ENCODE peak calls at places on chromosomes 5 and 9, in six cellular contexts. One of them, this sample, is unnamed. For H3K36me3, the result is how much of the 10 kb centered on the place peaks cover.

GRCh38 chr9:37976714-37977477 is 73.0 kb upstream of the SLC25A51 start:
- DNase-seq in H1: no peak
- DNase-seq in brain microvascular endothelial cell: peak
- DNase-seq in NT2/D1: no peak
- DNase-seq in effector memory CD4-positive, alpha-beta T cell: no peak
- DNase-seq in OCI-LY7: no peak
- DNase-seq in this sample: no peak

GRCh38 chr9:77589046-77589795 is 58.9 kb downstream of the GNA14 start:
- DNase-seq in effector memory CD4-positive, alpha-beta T cell: no peak
- DNase-seq in brain microvascular endothelial cell: no peak
- DNase-seq in H1: no peak
- DNase-seq in OCI-LY7: no peak
- DNase-seq in NT2/D1: no peak
- DNase-seq in this sample: no peak

GRCh38 chr5:10607023-10607665 is 43.3 kb downstream of the ANKRD33B start:
- DNase-seq in effector memory CD4-positive, alpha-beta T cell: no peak
- DNase-seq in NT2/D1: peak
- DNase-seq in H1: no peak
- DNase-seq in OCI-LY7: peak
- DNase-seq in brain microvascular endothelial cell: peak
- DNase-seq in this sample: no peak

GRCh38 chr5:67318746-67319145 is 122.1 kb upstream of the CD180 start:
- DNase-seq in effector memory CD4-positive, alpha-beta T cell: no peak
- DNase-seq in NT2/D1: no peak
- DNase-seq in H1: no peak
- DNase-seq in brain microvascular endothelial cell: no peak
- DNase-seq in OCI-LY7: no peak
- DNase-seq in this sample: no peak

GRCh38 chr5:51043740-51044139 is 339.5 kb upstream of the ISL1 start:
- DNase-seq in OCI-LY7: no peak
- DNase-seq in H1: no peak
- DNase-seq in NT2/D1: no peak
- DNase-seq in brain microvascular endothelial cell: no peak
- DNase-seq in effector memory CD4-positive, alpha-beta T cell: no peak
- DNase-seq in this sample: no peak

GRCh38 chr9:86207193-86207592 is 52.3 kb downstream of the C9orf153 start:
- DNase-seq in brain microvascular endothelial cell: no peak
- DNase-seq in NT2/D1: no peak
- DNase-seq in effector memory CD4-positive, alpha-beta T cell: no peak
- DNase-seq in OCI-LY7: no peak
- DNase-seq in H1: no peak
- DNase-seq in this sample: no peak

GRCh38 chr9:76658510-76659231 is 105.6 kb upstream of the PCA3 start:
- DNase-seq in brain microvascular endothelial cell: peak
- DNase-seq in NT2/D1: no peak
- DNase-seq in H1: no peak
- DNase-seq in OCI-LY7: peak
- DNase-seq in effector memory CD4-positive, alpha-beta T cell: no peak
- DNase-seq in this sample: no peak

GRCh38 chr5:102651466-102651865 is 103.6 kb upstream of the PAM start:
- DNase-seq in brain microvascular endothelial cell: no peak
- DNase-seq in H1: no peak
- DNase-seq in effector memory CD4-positive, alpha-beta T cell: no peak
- DNase-seq in OCI-LY7: no peak
- DNase-seq in NT2/D1: no peak
- DNase-seq in this sample: no peak

GRCh38 chr9:20658677-20659473 is 25.2 kb upstream of the FOCAD start:
- DNase-seq in effector memory CD4-positive, alpha-beta T cell: no peak
- DNase-seq in NT2/D1: no peak
- DNase-seq in brain microvascular endothelial cell: no peak
- DNase-seq in H1: no peak
- DNase-seq in OCI-LY7: no peak
- DNase-seq in this sample: no peak

GRCh38 chr5:178587793-178588611 is 2.2 kb downstream of the COL23A1 start:
- DNase-seq in H1: no peak
- DNase-seq in OCI-LY7: no peak
- DNase-seq in brain microvascular endothelial cell: no peak
- DNase-seq in effector memory CD4-positive, alpha-beta T cell: no peak
- DNase-seq in NT2/D1: no peak
- DNase-seq in this sample: no peak

GRCh38 chr5:177362871-177363507 is 5.3 kb downstream of the RGS14 start:
- DNase-seq in effector memory CD4-positive, alpha-beta T cell: peak
- DNase-seq in OCI-LY7: peak
- DNase-seq in H1: no peak
- DNase-seq in NT2/D1: peak
- DNase-seq in brain microvascular endothelial cell: no peak
- DNase-seq in this sample: peak

GRCh38 chr5:141934099-141934844 is 10.6 kb downstream of the DELE1 start:
- DNase-seq in effector memory CD4-positive, alpha-beta T cell: no peak
- DNase-seq in brain microvascular endothelial cell: no peak
- DNase-seq in H1: no peak
- DNase-seq in NT2/D1: no peak
- DNase-seq in OCI-LY7: no peak
- DNase-seq in this sample: no peak

GRCh38 chr5:10695759-10696543 is 65.1 kb downstream of the DAP start:
- DNase-seq in brain microvascular endothelial cell: no peak
- DNase-seq in OCI-LY7: no peak
- DNase-seq in NT2/D1: no peak
- DNase-seq in effector memory CD4-positive, alpha-beta T cell: no peak
- DNase-seq in H1: no peak
- DNase-seq in this sample: no peak

GRCh38 chr5:109585012-109585599 is 104.6 kb upstream of the MAN2A1 start:
- DNase-seq in effector memory CD4-positive, alpha-beta T cell: no peak
- DNase-seq in H1: no peak
- DNase-seq in NT2/D1: no peak
- DNase-seq in brain microvascular endothelial cell: no peak
- DNase-seq in OCI-LY7: no peak
- DNase-seq in this sample: no peak

GRCh38 chr5:132180134-132180745 is 47.4 kb downstream of the P4HA2 start:
- DNase-seq in H1: no peak
- DNase-seq in brain microvascular endothelial cell: peak
- DNase-seq in OCI-LY7: peak
- DNase-seq in effector memory CD4-positive, alpha-beta T cell: no peak
- DNase-seq in NT2/D1: peak
- DNase-seq in this sample: no peak

GRCh38 chr5:71873202-71873601 is 154.1 kb downstream of the CARTPT start:
- DNase-seq in effector memory CD4-positive, alpha-beta T cell: no peak
- DNase-seq in OCI-LY7: no peak
- DNase-seq in brain microvascular endothelial cell: no peak
- DNase-seq in H1: no peak
- DNase-seq in NT2/D1: no peak
- DNase-seq in this sample: no peak

GRCh38 chr9:83231039-83231438 is 168.1 kb upstream of the RASEF start:
- DNase-seq in effector memory CD4-positive, alpha-beta T cell: no peak
- DNase-seq in NT2/D1: no peak
- DNase-seq in OCI-LY7: no peak
- DNase-seq in H1: no peak
- DNase-seq in brain microvascular endothelial cell: no peak
- DNase-seq in this sample: no peak

GRCh38 chr9:129864991-129865647 is 29.9 kb downstream of the USP20 start:
- DNase-seq in effector memory CD4-positive, alpha-beta T cell: no peak
- DNase-seq in NT2/D1: no peak
- DNase-seq in H1: no peak
- DNase-seq in brain microvascular endothelial cell: no peak
- DNase-seq in OCI-LY7: no peak
- DNase-seq in this sample: no peak

GRCh38 chr9:129865668-129866320 is 30.5 kb downstream of the USP20 start:
- DNase-seq in effector memory CD4-positive, alpha-beta T cell: no peak
- DNase-seq in brain microvascular endothelial cell: no peak
- DNase-seq in H1: no peak
- DNase-seq in OCI-LY7: no peak
- DNase-seq in NT2/D1: no peak
- DNase-seq in this sample: no peak

GRCh38 chr9:129868033-129868395 is 32.8 kb downstream of the USP20 start:
- DNase-seq in NT2/D1: no peak
- DNase-seq in effector memory CD4-positive, alpha-beta T cell: no peak
- DNase-seq in OCI-LY7: no peak
- DNase-seq in brain microvascular endothelial cell: no peak
- DNase-seq in H1: no peak
- DNase-seq in this sample: no peak

GRCh38 chr9:129867138-129868032 is 32.1 kb downstream of the USP20 start:
- DNase-seq in H1: no peak
- DNase-seq in OCI-LY7: no peak
- DNase-seq in NT2/D1: no peak
- DNase-seq in brain microvascular endothelial cell: no peak
- DNase-seq in effector memory CD4-positive, alpha-beta T cell: no peak
- DNase-seq in this sample: no peak

GRCh38 chr9:129866373-129867137 is 31.3 kb downstream of the USP20 start:
- DNase-seq in effector memory CD4-positive, alpha-beta T cell: peak
- DNase-seq in brain microvascular endothelial cell: no peak
- DNase-seq in NT2/D1: no peak
- DNase-seq in OCI-LY7: no peak
- DNase-seq in H1: no peak
- DNase-seq in this sample: no peak
- H3K36me3 ChIP-seq in effector memory CD4-positive, alpha-beta T cell: under half
- H3K36me3 ChIP-seq in brain microvascular endothelial cell: under half
- H3K36me3 ChIP-seq in NT2/D1: under half
- H3K36me3 ChIP-seq in OCI-LY7: under half
- H3K36me3 ChIP-seq in H1: under half
- H3K36me3 ChIP-seq in this sample: under half

DNA sequence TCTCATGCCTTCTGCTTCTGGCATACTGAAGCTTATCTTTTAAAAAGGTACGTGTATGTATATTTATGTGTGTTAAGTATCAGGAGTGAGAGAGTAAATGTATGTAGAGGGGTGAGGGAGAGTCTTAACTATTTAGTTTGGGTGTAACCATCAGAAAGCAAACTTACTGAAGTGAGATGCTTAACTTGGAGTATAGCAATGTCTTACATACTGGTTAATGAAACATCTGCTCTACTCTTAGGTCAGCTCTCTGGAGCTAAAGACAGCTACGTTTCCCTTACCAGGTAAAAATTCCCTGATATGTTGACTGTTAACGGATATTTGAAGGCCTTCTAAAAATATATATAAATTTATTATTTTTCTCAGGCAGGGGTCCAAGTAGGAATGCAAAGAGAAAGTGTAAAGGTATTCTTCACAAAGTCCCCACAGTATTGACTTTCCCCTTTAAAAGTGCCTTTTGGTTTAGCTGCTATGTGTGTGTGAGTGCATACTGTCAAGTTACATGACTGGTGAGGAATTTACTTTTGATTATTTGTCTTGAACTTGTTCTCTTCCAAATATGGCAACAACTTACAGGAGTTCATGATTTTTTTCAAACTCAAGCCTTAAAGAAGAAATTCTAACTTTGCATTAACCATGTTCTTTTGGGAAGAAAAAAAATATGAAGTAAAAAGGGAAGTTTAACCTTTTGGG is 12.3 kb upstream of the C5orf24 start:
- DNase-seq in brain microvascular endothelial cell: peak
- DNase-seq in effector memory CD4-positive, alpha-beta T cell: no peak
- DNase-seq in NT2/D1: no peak
- DNase-seq in OCI-LY7: no peak
- DNase-seq in H1: no peak
- DNase-seq in this sample: no peak
- H3K36me3 ChIP-seq in brain microvascular endothelial cell: under half
- H3K36me3 ChIP-seq in effector memory CD4-positive, alpha-beta T cell: under half
- H3K36me3 ChIP-seq in NT2/D1: half or more
- H3K36me3 ChIP-seq in OCI-LY7: half or more
- H3K36me3 ChIP-seq in H1: under half
- H3K36me3 ChIP-seq in this sample: under half

GRCh38 chr9:93453047-93453914 is at the start of gene FAM120AOS:
- DNase-seq in NT2/D1: peak
- DNase-seq in effector memory CD4-positive, alpha-beta T cell: peak
- DNase-seq in OCI-LY7: peak
- DNase-seq in brain microvascular endothelial cell: peak
- DNase-seq in H1: peak
- DNase-seq in this sample: peak

GRCh38 chr9:93456022-93456421 is 2.6 kb upstream of the FAM120AOS start:
- DNase-seq in NT2/D1: no peak
- DNase-seq in H1: no peak
- DNase-seq in effector memory CD4-positive, alpha-beta T cell: no peak
- DNase-seq in OCI-LY7: no peak
- DNase-seq in brain microvascular endothelial cell: no peak
- DNase-seq in this sample: no peak

GRCh38 chr9:93450817-93451761 is at the start of gene FAM120A:
- DNase-seq in OCI-LY7: peak
- DNase-seq in H1: no peak
- DNase-seq in effector memory CD4-positive, alpha-beta T cell: peak
- DNase-seq in brain microvascular endothelial cell: peak
- DNase-seq in NT2/D1: no peak
- DNase-seq in this sample: peak

GRCh38 chr9:93451762-93452709 is 551 bp downstream of the FAM120A start:
- DNase-seq in H1: no peak
- DNase-seq in NT2/D1: no peak
- DNase-seq in effector memory CD4-positive, alpha-beta T cell: peak
- DNase-seq in brain microvascular endothelial cell: peak
- DNase-seq in OCI-LY7: peak
- DNase-seq in this sample: peak

DNA sequence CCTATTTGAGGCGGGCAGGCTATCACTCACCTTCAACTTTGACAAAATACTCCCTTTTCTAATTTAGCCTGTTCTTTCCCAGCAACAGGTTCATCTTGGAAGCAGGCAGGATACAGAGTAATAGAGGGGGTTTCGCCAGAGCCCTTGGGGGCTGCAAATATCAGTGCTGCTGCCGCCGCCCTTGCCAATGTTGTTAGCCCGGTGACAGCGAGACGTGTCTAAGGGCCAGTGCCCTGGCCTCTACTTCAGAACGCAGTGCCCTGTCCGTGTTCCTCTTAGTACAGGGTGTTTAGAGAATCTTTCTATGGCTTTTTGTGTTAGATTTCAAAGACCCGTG is 703 bp downstream of the FAM120AOS start:
- DNase-seq in NT2/D1: no peak
- DNase-seq in OCI-LY7: no peak
- DNase-seq in brain microvascular endothelial cell: no peak
- DNase-seq in H1: no peak
- DNase-seq in effector memory CD4-positive, alpha-beta T cell: no peak
- DNase-seq in this sample: no peak
- H3K36me3 ChIP-seq in NT2/D1: under half
- H3K36me3 ChIP-seq in OCI-LY7: half or more
- H3K36me3 ChIP-seq in brain microvascular endothelial cell: under half
- H3K36me3 ChIP-seq in H1: under half
- H3K36me3 ChIP-seq in effector memory CD4-positive, alpha-beta T cell: under half
- H3K36me3 ChIP-seq in this sample: under half

DNA sequence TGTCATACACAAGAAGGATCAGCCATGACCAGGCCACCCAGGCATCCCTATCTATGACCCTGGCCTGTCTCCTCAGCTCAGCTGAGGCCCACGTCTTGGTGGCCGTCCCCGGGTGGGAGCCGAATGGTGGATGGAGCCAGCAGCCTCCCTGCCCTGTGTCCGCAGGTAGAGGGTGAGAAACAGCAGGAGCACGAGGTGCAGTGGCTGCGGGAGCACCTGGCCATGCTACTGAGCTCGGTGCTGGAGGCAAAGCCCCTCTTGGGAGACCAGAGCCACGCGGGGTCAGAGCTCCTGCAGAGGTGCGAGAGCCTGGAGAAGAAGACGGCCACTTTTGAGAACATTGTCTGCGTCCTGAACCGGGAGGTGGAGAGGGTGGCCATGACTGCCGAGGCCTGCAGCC is 24.5 kb downstream of the FBXW5 start:
- DNase-seq in effector memory CD4-positive, alpha-beta T cell: no peak
- DNase-seq in brain microvascular endothelial cell: no peak
- DNase-seq in H1: no peak
- DNase-seq in NT2/D1: no peak
- DNase-seq in OCI-LY7: no peak
- DNase-seq in this sample: no peak
- H3K36me3 ChIP-seq in effector memory CD4-positive, alpha-beta T cell: half or more
- H3K36me3 ChIP-seq in brain microvascular endothelial cell: under half
- H3K36me3 ChIP-seq in H1: under half
- H3K36me3 ChIP-seq in NT2/D1: half or more
- H3K36me3 ChIP-seq in OCI-LY7: half or more
- H3K36me3 ChIP-seq in this sample: half or more

This sample was measured in naive thymus-derived CD4-positive, alpha-beta T cell.